ENCODE peak calls at places on chromosomes 2 and 18, in ten cellular contexts. M, H, Z, Y, C, K, B, W, F and R are unnamed samples. For H3K9me3, the result is how much of the 10 kb centered on the place peaks cover.

GRCh38 chr2:170999654-171000053 is 70.6 kb downstream of the GORASP2 start:
- DNase-seq in K (no peak), B (no peak), H (no peak), W (no peak), Y (no peak), M (no peak), C (no peak), Z (no peak), F (no peak), R (no peak)

GRCh38 chr2:176181551-176181950 is 6.9 kb upstream of the HOXD1 start:
- DNase-seq in W (no peak), F (no peak), M (no peak), B (no peak), C (no peak), Y (no peak), H (no peak), Z (no peak), K (no peak), R (no peak)

GRCh38 chr2:174350018-174350417 is 15.3 kb downstream of the SP9 start:
- DNase-seq in C (no peak), Z (no peak), M (no peak), H (no peak), B (no peak), K (no peak), W (no peak), F (no peak), Y (peak), R (no peak)

GRCh38 chr18:10514082-10514481 is 11.7 kb upstream of the NAPG start:
- DNase-seq in B (no peak), H (no peak), F (no peak), K (no peak), C (no peak), Z (peak), M (no peak), Y (no peak), W (peak), R (no peak)

GRCh38 chr2:108288534-108289106 is at the start of gene SULT1C2:
- DNase-seq in M (no peak), Z (no peak), F (peak), W (no peak), K (no peak), Y (peak), H (peak), B (no peak), C (peak), R (no peak)

GRCh38 chr2:28632791-28633190 is 118.8 kb upstream of the PPP1CB start:
- DNase-seq in M (no peak), H (no peak), B (no peak), C (no peak), W (no peak), K (no peak), F (no peak), Z (no peak), Y (no peak), R (peak)

GRCh38 chr2:218063541-218064295 is 5.3 kb upstream of the RUFY4 start:
- DNase-seq in B (no peak), M (no peak), Y (no peak), W (no peak), F (peak), Z (no peak), C (no peak), H (no peak), K (no peak), R (no peak)

GRCh38 chr2:16900405-16901025 is 234.9 kb upstream of the CYRIA start:
- DNase-seq in H (peak), F (peak), K (no peak), B (no peak), M (no peak), C (no peak), W (no peak), Z (no peak), Y (no peak), R (peak)

GRCh38 chr2:74334931-74335333 is 8.3 kb downstream of the SLC4A5 start:
- DNase-seq in M (peak), Y (peak), H (peak), B (peak), Z (peak), C (peak), F (peak), K (peak), W (peak), R (peak)

GRCh38 chr2:135829420-135829983 is 7.5 kb downstream of the LCT start:
- DNase-seq in H (peak), K (no peak), C (no peak), F (no peak), Y (no peak), Z (no peak), W (no peak), M (no peak), B (no peak), R (no peak)

GRCh38 chr2:183037281-183037659 is 987 bp downstream of the NCKAP1 start:
- DNase-seq in K (no peak), M (no peak), B (no peak), H (peak), Y (peak), C (no peak), W (no peak), F (no peak), Z (no peak), R (no peak)

GRCh38 chr18:47510831-47511230 is 259.4 kb upstream of the SKOR2 start:
- DNase-seq in M (no peak), Y (no peak), Z (no peak), C (no peak), F (no peak), H (no peak), W (no peak), K (no peak), B (no peak), R (no peak)

GRCh38 chr2:31563273-31563839 is 17.4 kb downstream of the SRD5A2 start:
- DNase-seq in K (no peak), M (no peak), F (no peak), W (no peak), B (no peak), Z (no peak), H (no peak), Y (no peak), C (no peak), R (no peak)

GRCh38 chr2:85937069-85937439 is 48.3 kb upstream of the ST3GAL5 start:
- DNase-seq in K (no peak), W (no peak), F (no peak), B (no peak), Y (no peak), Z (peak), C (no peak), H (no peak), M (no peak), R (no peak)

GRCh38 chr2:178517496-178517895 is 37.2 kb downstream of the PLEKHA3 start:
- DNase-seq in C (no peak), Y (no peak), W (no peak), Z (no peak), B (no peak), F (no peak), H (no peak), K (no peak), M (no peak), R (no peak)

GRCh38 chr2:74887445-74887951 is 53.6 kb downstream of the HK2 start:
- DNase-seq in B (no peak), Z (no peak), H (no peak), Y (peak), W (no peak), K (no peak), C (no peak), M (no peak), F (no peak), R (no peak)

GRCh38 chr2:134623796-134624195 is 95.0 kb downstream of the TMEM163 start:
- DNase-seq in F (no peak), W (no peak), K (no peak), M (no peak), H (no peak), Y (no peak), C (no peak), Z (no peak), B (no peak), R (peak)

GRCh38 chr2:64173156-64174135 is 29.2 kb upstream of the PELI1 start:
- DNase-seq in W (no peak), B (no peak), H (peak), M (no peak), C (no peak), Y (peak), Z (no peak), F (no peak), K (no peak), R (no peak)

GRCh38 chr18:8341481-8342230 is 267.6 kb upstream of the RAB12 start:
- DNase-seq in C (no peak), M (no peak), K (no peak), W (no peak), H (no peak), B (no peak), F (peak), Z (peak), Y (peak), R (no peak)

GRCh38 chr18:56413862-56414261 is 224.5 kb downstream of the TXNL1 start:
- DNase-seq in F (no peak), H (no peak), Y (no peak), Z (no peak), C (no peak), K (no peak), W (no peak), B (no peak), M (no peak), R (no peak)

GRCh38 chr2:203983064-203983715 is 46.6 kb downstream of the ICOS start:
- DNase-seq in H (no peak), M (no peak), F (no peak), Z (no peak), Y (no peak), B (no peak), K (no peak), C (no peak), W (no peak), R (no peak)

GRCh38 chr2:19476347-19476746 is 117.9 kb upstream of the OSR1 start:
- DNase-seq in H (no peak), W (no peak), B (no peak), Y (no peak), C (no peak), F (no peak), K (no peak), M (no peak), Z (peak), R (no peak)

GRCh38 chr2:60934153-60934722 is 52.9 kb downstream of the REL start:
- DNase-seq in W (no peak), Y (no peak), M (no peak), C (no peak), B (no peak), F (no peak), Z (no peak), H (no peak), K (no peak), R (no peak)

GRCh38 chr18:23247363-23247762 is 112.1 kb downstream of the CABLES1 start:
- DNase-seq in W (no peak), Y (no peak), Z (no peak), B (no peak), C (no peak), M (no peak), H (no peak), F (no peak), K (no peak), R (no peak)

GRCh38 chr2:196170681-196171247 is 614 bp downstream of the STK17B start:
- DNase-seq in Y (peak), W (peak), B (no peak), K (peak), Z (peak), C (peak), M (peak), F (peak), H (peak), R (no peak)

GRCh38 chr2:74831693-74832530 is 2.0 kb upstream of the HK2 start:
- DNase-seq in K (no peak), M (no peak), F (no peak), C (no peak), Z (no peak), W (no peak), B (no peak), Y (peak), H (peak), R (no peak)

GRCh38 chr18:8998481-8999217 is 103.8 kb upstream of the NDUFV2 start:
- DNase-seq in H (no peak), B (no peak), C (no peak), Z (no peak), M (no peak), F (no peak), W (no peak), Y (peak), K (no peak), R (no peak)

GRCh38 chr2:240789501-240790369 is 30.3 kb downstream of the KIF1A start:
- DNase-seq in C (peak), F (no peak), W (no peak), Z (no peak), H (no peak), B (no peak), Y (no peak), M (no peak), K (peak), R (no peak)
- H3K9me3 ChIP-seq in C (under half), F (under half), W (under half), Z (under half), H (under half), B (under half), Y (under half), M (under half), K (under half), R (under half)

GRCh38 chr2:128778843-128779242 is 460.2 kb upstream of the HS6ST1 start:
- DNase-seq in C (no peak), K (no peak), H (no peak), W (no peak), Z (no peak), F (no peak), Y (no peak), B (no peak), M (no peak), R (no peak)
- TF ChIP-seq CTCF in C (no peak), K (no peak), H (no peak), W (no peak), Z (no peak), F (no peak), Y (no peak), B (no peak), M (no peak), R (no peak)

GRCh38 chr18:79733135-79733609 is 53.6 kb downstream of the CTDP1 start:
- DNase-seq in H (no peak), M (no peak), F (no peak), B (no peak), K (no peak), W (no peak), Y (no peak), Z (no peak), C (no peak), R (no peak)

GRCh38 chr18:79729611-79730010 is 50.0 kb downstream of the CTDP1 start:
- DNase-seq in H (no peak), C (no peak), B (no peak), Y (no peak), M (no peak), W (no peak), K (no peak), F (no peak), Z (no peak), R (no peak)

GRCh38 chr18:79732721-79733025 is 53.1 kb downstream of the CTDP1 start:
- DNase-seq in M (no peak), W (no peak), Z (no peak), C (no peak), F (no peak), H (no peak), K (no peak), B (no peak), Y (no peak), R (no peak)

GRCh38 chr18:79728931-79729586 is 49.5 kb downstream of the CTDP1 start:
- DNase-seq in Z (no peak), K (no peak), Y (no peak), C (no peak), W (no peak), M (no peak), F (no peak), B (no peak), H (no peak), R (no peak)

GRCh38 chr18:79730804-79731203 is 51.2 kb downstream of the CTDP1 start:
- DNase-seq in W (no peak), Z (no peak), Y (no peak), F (no peak), H (no peak), M (no peak), K (no peak), B (no peak), C (no peak), R (no peak)
- H3K9me3 ChIP-seq in W (under half), Z (under half), Y (under half), F (under half), H (under half), M (under half), K (under half), B (under half), C (under half), R (under half)

GRCh38 chr2:200577000-200577399 is 8.8 kb upstream of the AOX1 start:
- DNase-seq in H (no peak), C (no peak), M (no peak), Z (no peak), K (no peak), F (no peak), B (no peak), W (no peak), Y (no peak), R (no peak)
- TF ChIP-seq CTCF in H (no peak), C (no peak), M (no peak), Z (no peak), K (no peak), F (no peak), B (no peak), W (no peak), Y (no peak), R (no peak)

DNA sequence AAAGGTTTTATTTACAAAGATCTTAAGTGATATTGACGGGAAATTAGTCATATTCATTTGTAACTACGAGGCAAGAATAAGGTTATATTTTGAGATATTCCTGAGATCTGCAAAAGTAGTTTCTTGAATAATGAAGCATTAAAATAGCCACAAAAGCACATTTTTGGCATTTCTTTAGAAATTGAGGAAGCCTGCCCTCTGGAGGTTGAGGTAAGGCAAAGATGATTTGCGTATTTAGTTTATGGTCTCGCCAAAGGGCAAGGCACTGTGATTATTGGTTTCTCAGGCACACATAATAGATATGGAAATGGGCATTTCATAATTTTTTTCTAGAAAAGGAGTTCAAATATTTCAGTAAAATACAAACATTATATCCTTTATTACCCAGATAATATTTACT is 143.7 kb upstream of the RPRM start:
- DNase-seq in K (no peak), F (no peak), H (peak), Z (no peak), B (no peak), Y (no peak), M (no peak), C (no peak), W (no peak), R (no peak)
- H3K9me3 ChIP-seq in K (under half), F (under half), H (under half), Z (under half), B (under half), Y (under half), M (under half), C (under half), W (under half), R (under half)

GRCh38 chr2:233063269-233063975 is 3.3 kb downstream of the INPP5D start:
- DNase-seq in M (no peak), Y (no peak), H (no peak), B (no peak), K (no peak), W (no peak), F (no peak), Z (no peak), C (no peak), R (no peak)
- TF ChIP-seq CTCF in M (no peak), Y (no peak), H (no peak), B (no peak), K (no peak), W (no peak), F (no peak), Z (no peak), C (no peak), R (no peak)

DNA sequence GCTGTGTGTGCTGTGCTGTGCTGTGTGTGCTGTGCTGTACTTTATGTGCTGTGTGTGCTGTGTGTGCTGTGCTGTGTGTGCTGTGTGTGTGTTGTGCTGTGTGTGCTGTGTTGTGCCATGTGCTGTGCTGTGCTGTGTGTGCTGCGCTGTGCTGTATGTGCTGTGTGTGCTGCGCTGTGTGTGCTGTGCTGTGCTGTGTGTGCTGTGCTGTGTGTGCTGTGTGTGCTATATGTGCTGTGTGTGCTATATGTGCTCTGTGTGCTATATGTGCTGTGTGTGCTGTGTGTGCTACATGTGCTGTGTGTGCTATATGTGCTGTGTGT is 30.6 kb upstream of the MAL start:
- DNase-seq in F (no peak), Z (no peak), B (no peak), H (no peak), K (no peak), M (no peak), C (no peak), W (no peak), Y (no peak), R (no peak)
- H3K9me3 ChIP-seq in F (under half), Z (under half), B (under half), H (under half), K (under half), M (under half), C (under half), W (under half), Y (under half), R (under half)

GRCh38 chr2:238835726-238836301 is 12.1 kb upstream of the TWIST2 start:
- DNase-seq in B (no peak), W (no peak), K (no peak), H (no peak), C (no peak), Y (no peak), Z (no peak), F (no peak), M (no peak), R (no peak)
- TF ChIP-seq CTCF in B (no peak), W (no peak), K (no peak), H (peak), C (no peak), Y (no peak), Z (no peak), F (no peak), M (no peak), R (no peak)

GRCh38 chr18:14979875-14980274 is 231.9 kb downstream of the ANKRD30B start:
- DNase-seq in W (no peak), H (no peak), M (no peak), B (no peak), C (no peak), K (no peak), F (no peak), Z (no peak), Y (no peak), R (no peak)
- H3K9me3 ChIP-seq in W (under half), H (under half), M (under half), B (under half), C (under half), K (under half), F (under half), Z (under half), Y (under half), R (under half)

DNA sequence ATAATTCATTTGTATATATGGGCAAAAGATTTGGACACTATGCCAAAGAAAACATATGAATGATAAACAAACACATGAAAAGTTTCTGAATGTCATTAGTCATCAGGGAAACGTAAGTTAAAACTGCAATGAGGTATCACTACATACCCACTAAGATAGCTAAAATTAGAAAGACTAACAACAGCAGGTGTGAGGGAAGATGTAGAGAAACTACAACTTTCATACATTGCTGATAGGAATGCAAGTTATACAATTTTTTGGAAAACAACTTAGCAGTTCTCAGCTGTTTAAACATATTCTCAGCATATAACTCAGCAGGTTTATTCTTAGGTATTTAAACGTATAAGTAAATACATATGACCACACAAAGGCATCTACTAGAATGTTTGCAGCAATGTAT is 563.5 kb upstream of the KLHL29 start:
- DNase-seq in M (no peak), B (no peak), C (no peak), Z (no peak), W (no peak), K (no peak), H (no peak), F (no peak), Y (no peak), R (no peak)
- TF ChIP-seq CTCF in M (no peak), B (no peak), C (no peak), Z (no peak), W (no peak), K (no peak), H (no peak), F (no peak), Y (no peak), R (no peak)